ENCODE peak calls at places on chromosomes 7 and 10, in five cellular contexts. K, I, E, S and R are unnamed samples.

GRCh38 chr10:93288679-93289634 is 193.2 kb downstream of the MYOF start:
- DNase-seq in K (peak), I (peak), E (peak), S (peak), R (peak)

GRCh38 chr7:29336851-29337627 is 142.5 kb downstream of the CHN2 start:
- DNase-seq in K (no peak), I (no peak), E (no peak), S (no peak), R (no peak)

GRCh38 chr10:93471110-93471651 is 11.0 kb downstream of the MYOF start:
- DNase-seq in K (peak), I (peak), E (peak), S (peak), R (no peak)

GRCh38 chr10:36608866-36609265 is 516.5 kb upstream of the ANKRD30A start:
- DNase-seq in K (peak), I (no peak), E (no peak), S (peak), R (no peak)

GRCh38 chr7:157018997-157019591 is 8.6 kb upstream of the MNX1 start:
- DNase-seq in K (no peak), I (no peak), E (no peak), S (no peak), R (no peak)

GRCh38 chr10:113858541-113858940 is 4.1 kb downstream of the NHLRC2 start:
- DNase-seq in K (no peak), I (peak), E (no peak), S (peak), R (no peak)

GRCh38 chr10:30534465-30535144 is 94.9 kb downstream of the LYZL2 start:
- DNase-seq in K (peak), I (peak), E (peak), S (peak), R (peak)

GRCh38 chr7:21934824-21935223 is 10.9 kb downstream of the CDCA7L start:
- DNase-seq in K (no peak), I (no peak), E (no peak), S (no peak), R (no peak)

GRCh38 chr10:2962194-2962593 is 105.2 kb upstream of the PFKP start:
- DNase-seq in K (no peak), I (no peak), E (no peak), S (no peak), R (no peak)

GRCh38 chr7:159064121-159064815 is 80.4 kb downstream of the VIPR2 start:
- DNase-seq in K (no peak), I (no peak), E (no peak), S (no peak), R (no peak)

GRCh38 chr10:106111241-106111640 is 1053.3 kb downstream of the SORCS1 start:
- DNase-seq in K (peak), I (peak), E (no peak), S (peak), R (no peak)

GRCh38 chr10:69718951-69719350 is 82.8 kb upstream of the COL13A1 start:
- DNase-seq in K (no peak), I (no peak), E (no peak), S (peak), R (no peak)

GRCh38 chr10:22251751-22252285 is 34.0 kb upstream of the EBLN1 start:
- DNase-seq in K (peak), I (peak), E (no peak), S (no peak), R (peak)

GRCh38 chr7:88147949-88148348 is 71.9 kb downstream of the SRI start:
- DNase-seq in K (no peak), I (no peak), E (no peak), S (no peak), R (no peak)

GRCh38 chr10:17910144-17910789 is 41.5 kb upstream of the SLC39A12 start:
- DNase-seq in K (peak), I (peak), E (peak), S (peak), R (peak)

GRCh38 chr7:21076054-21076453 is 289.4 kb upstream of the SP8 start:
- DNase-seq in K (no peak), I (no peak), E (no peak), S (no peak), R (no peak)

GRCh38 chr7:77532247-77532646 is 4.8 kb upstream of the PTPN12 start:
- DNase-seq in K (no peak), I (no peak), E (no peak), S (no peak), R (no peak)

GRCh38 chr7:42350801-42351200 is 113.8 kb upstream of the GLI3 start:
- DNase-seq in K (peak), I (peak), E (no peak), S (no peak), R (no peak)

GRCh38 chr10:34524369-34525091 is 290.6 kb downstream of the PARD3 start:
- DNase-seq in K (no peak), I (no peak), E (no peak), S (no peak), R (peak)

GRCh38 chr10:119653209-119653608 is 2.0 kb downstream of the BAG3 start:
- DNase-seq in K (no peak), I (no peak), E (no peak), S (peak), R (no peak)

GRCh38 chr10:119652361-119652760 is 1.2 kb downstream of the BAG3 start:
- DNase-seq in K (peak), I (peak), E (no peak), S (peak), R (peak)

GRCh38 chr10:119656760-119657159 is 5.6 kb downstream of the BAG3 start:
- DNase-seq in K (no peak), I (no peak), E (no peak), S (no peak), R (no peak)

GRCh38 chr10:119655566-119656001 is 4.4 kb downstream of the BAG3 start:
- DNase-seq in K (peak), I (peak), E (no peak), S (peak), R (no peak)

DNA sequence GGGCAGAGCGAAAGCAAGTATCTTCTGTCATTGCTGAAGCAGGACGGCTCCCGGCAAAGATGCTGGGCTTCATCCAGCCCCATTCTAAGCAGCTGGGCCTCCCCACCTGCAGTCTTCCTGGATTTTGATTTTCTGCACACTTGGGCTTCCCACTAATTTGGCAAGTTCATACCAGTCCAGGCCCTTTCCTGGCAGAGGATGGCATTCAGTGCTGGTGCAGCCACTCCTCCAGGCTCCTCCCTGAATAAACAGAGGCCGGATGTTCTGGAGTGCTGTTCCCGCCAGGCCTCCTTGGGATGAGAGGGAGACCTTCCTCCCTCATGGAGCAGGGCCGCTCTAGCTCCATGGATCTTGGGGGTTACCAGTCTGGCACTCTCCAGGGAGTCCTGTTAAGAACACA is 3.4 kb downstream of the BAG3 start:
- DNase-seq in K (peak), I (no peak), E (no peak), S (no peak), R (no peak)
- H3K4me3 ChIP-seq in K (peak), I (no peak), E (peak), S (no peak), R (no peak)

DNA sequence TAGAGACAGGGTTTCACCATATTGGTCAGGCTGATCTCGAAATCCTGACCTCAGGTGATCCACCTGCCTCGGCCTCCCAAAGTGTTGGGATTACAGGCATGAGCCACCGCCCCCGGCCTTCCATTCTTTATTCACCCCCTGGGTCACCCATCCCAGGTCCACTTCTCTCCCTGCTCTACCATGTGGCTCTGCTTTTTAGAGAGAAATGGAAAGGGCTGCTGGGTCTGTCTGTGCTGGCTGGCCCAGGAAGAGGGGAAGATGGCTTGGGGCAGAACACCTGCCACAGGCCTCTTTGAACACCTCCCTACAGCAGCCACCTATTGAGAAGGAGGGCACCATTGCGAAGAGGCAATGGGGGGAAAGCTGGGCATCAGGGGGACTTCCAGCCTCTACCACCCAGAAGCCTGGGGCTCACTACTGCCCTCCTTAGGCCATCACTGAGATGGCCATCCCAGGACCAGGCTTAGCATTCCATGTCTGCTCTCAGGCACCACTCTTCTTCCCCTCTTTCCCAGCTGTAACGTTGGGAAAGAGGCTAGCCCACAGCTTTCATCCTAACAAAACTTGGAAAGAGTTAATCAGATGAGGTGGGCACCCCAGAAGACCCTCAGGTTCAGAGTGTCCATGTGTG is 256.3 kb downstream of the GRID1 start:
- DNase-seq in K (no peak), I (no peak), E (no peak), S (no peak), R (no peak)
- TF ChIP-seq CTCF in K (no peak), I (peak), E (no peak), S (no peak), R (no peak)

GRCh38 chr10:43574035-43574892 is at the start of gene ZNF239:
- DNase-seq in K (peak), I (peak), E (peak), S (peak), R (no peak)
- H3K4me3 ChIP-seq in K (peak), I (peak), E (peak), S (peak), R (no peak)

DNA sequence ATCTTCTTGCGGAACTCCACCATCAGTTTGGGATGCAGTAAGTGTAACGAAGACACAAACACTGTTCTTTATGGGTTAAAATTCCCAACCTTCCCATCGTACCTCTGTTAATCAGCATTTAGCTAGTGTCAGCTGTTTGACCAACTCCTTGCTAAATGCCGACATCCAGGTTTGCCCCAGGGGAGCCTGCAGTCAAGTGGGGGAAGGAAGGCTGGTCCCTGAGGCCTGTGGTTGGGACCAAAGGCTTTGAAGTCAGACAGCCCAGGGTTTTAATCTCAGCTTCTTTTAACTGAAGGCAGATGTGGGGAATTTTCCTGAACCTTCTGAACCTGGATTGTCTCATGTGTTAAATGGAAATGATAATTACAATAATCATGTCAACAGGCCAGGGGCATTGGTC is 443.7 kb downstream of the GLRX3 start:
- DNase-seq in K (no peak), I (no peak), E (no peak), S (no peak), R (no peak)
- TF ChIP-seq CTCF in K (no peak), I (no peak), E (no peak), S (no peak), R (no peak)

GRCh38 chr7:137978464-137979237 is 23.2 kb downstream of the CREB3L2 start:
- DNase-seq in K (peak), I (peak), E (peak), S (peak), R (no peak)

GRCh38 chr7:137981668-137982067 is 20.2 kb downstream of the CREB3L2 start:
- DNase-seq in K (no peak), I (no peak), E (no peak), S (no peak), R (peak)

GRCh38 chr7:137980308-137980707 is 21.6 kb downstream of the CREB3L2 start:
- DNase-seq in K (no peak), I (no peak), E (no peak), S (no peak), R (no peak)

GRCh38 chr7:137983308-137984008 is 18.4 kb downstream of the CREB3L2 start:
- DNase-seq in K (no peak), I (no peak), E (no peak), S (no peak), R (no peak)

GRCh38 chr7:137981175-137981574 is 20.7 kb downstream of the CREB3L2 start:
- DNase-seq in K (peak), I (no peak), E (no peak), S (no peak), R (no peak)
- H3K4me3 ChIP-seq in K (no peak), I (no peak), E (no peak), S (no peak), R (peak)